ENCODE peak calls at places on chromosomes 7 and 10, in eight cellular contexts. One of them, this sample, is unnamed.

GRCh38 chr10:95788830-95789229 is 32.9 kb downstream of the ENTPD1 start:
- DNase-seq in spleen: no peak
- DNase-seq in HT1080: no peak
- DNase-seq in brain pericyte: peak
- DNase-seq in gastrocnemius medialis: no peak
- DNase-seq in thoracic aorta: no peak
- DNase-seq in transverse colon: no peak
- DNase-seq in HFF-Myc: no peak
- DNase-seq in this sample: no peak

GRCh38 chr7:372546-372938 is 82.6 kb downstream of the FOXL3 start:
- DNase-seq in HFF-Myc: no peak
- DNase-seq in HT1080: no peak
- DNase-seq in gastrocnemius medialis: no peak
- DNase-seq in spleen: peak
- DNase-seq in transverse colon: no peak
- DNase-seq in brain pericyte: no peak
- DNase-seq in thoracic aorta: no peak
- DNase-seq in this sample: no peak

GRCh38 chr10:35705671-35706070 is 63.6 kb upstream of the FZD8 start:
- DNase-seq in spleen: no peak
- DNase-seq in thoracic aorta: no peak
- DNase-seq in transverse colon: no peak
- DNase-seq in HT1080: no peak
- DNase-seq in HFF-Myc: no peak
- DNase-seq in gastrocnemius medialis: no peak
- DNase-seq in brain pericyte: no peak
- DNase-seq in this sample: no peak

GRCh38 chr7:27249724-27250636 is 7.4 kb downstream of the EVX1 start:
- DNase-seq in thoracic aorta: no peak
- DNase-seq in HFF-Myc: no peak
- DNase-seq in gastrocnemius medialis: no peak
- DNase-seq in transverse colon: no peak
- DNase-seq in brain pericyte: no peak
- DNase-seq in HT1080: no peak
- DNase-seq in spleen: no peak
- DNase-seq in this sample: no peak

GRCh38 chr10:33103980-33104379 is 145.9 kb upstream of the ITGB1 start:
- DNase-seq in transverse colon: no peak
- DNase-seq in gastrocnemius medialis: no peak
- DNase-seq in HT1080: no peak
- DNase-seq in thoracic aorta: no peak
- DNase-seq in spleen: no peak
- DNase-seq in HFF-Myc: no peak
- DNase-seq in brain pericyte: no peak
- DNase-seq in this sample: no peak

GRCh38 chr10:98636921-98637329 is 190.2 kb upstream of the HPS1 start:
- DNase-seq in spleen: no peak
- DNase-seq in brain pericyte: no peak
- DNase-seq in gastrocnemius medialis: no peak
- DNase-seq in HT1080: peak
- DNase-seq in thoracic aorta: no peak
- DNase-seq in HFF-Myc: no peak
- DNase-seq in transverse colon: no peak
- DNase-seq in this sample: no peak

GRCh38 chr7:52017802-52018679 is 701.4 kb upstream of the COBL start:
- DNase-seq in gastrocnemius medialis: no peak
- DNase-seq in thoracic aorta: no peak
- DNase-seq in transverse colon: peak
- DNase-seq in brain pericyte: no peak
- DNase-seq in HT1080: peak
- DNase-seq in spleen: no peak
- DNase-seq in HFF-Myc: no peak
- DNase-seq in this sample: no peak

GRCh38 chr10:35890061-35890969 is 248.2 kb upstream of the FZD8 start:
- DNase-seq in HT1080: no peak
- DNase-seq in spleen: no peak
- DNase-seq in HFF-Myc: no peak
- DNase-seq in transverse colon: peak
- DNase-seq in thoracic aorta: no peak
- DNase-seq in brain pericyte: no peak
- DNase-seq in gastrocnemius medialis: no peak
- DNase-seq in this sample: no peak

GRCh38 chr7:100681491-100682227 is 8.1 kb downstream of the GNB2 start:
- DNase-seq in spleen: peak
- DNase-seq in transverse colon: peak
- DNase-seq in thoracic aorta: no peak
- DNase-seq in HFF-Myc: no peak
- DNase-seq in HT1080: no peak
- DNase-seq in gastrocnemius medialis: no peak
- DNase-seq in brain pericyte: no peak
- DNase-seq in this sample: no peak

GRCh38 chr7:106305732-106306131 is 20.9 kb upstream of the NAMPT start:
- DNase-seq in brain pericyte: no peak
- DNase-seq in spleen: no peak
- DNase-seq in transverse colon: no peak
- DNase-seq in HT1080: no peak
- DNase-seq in gastrocnemius medialis: no peak
- DNase-seq in thoracic aorta: no peak
- DNase-seq in HFF-Myc: no peak
- DNase-seq in this sample: no peak

GRCh38 chr7:22582860-22583640 is 83.1 kb upstream of the STEAP1B start:
- DNase-seq in gastrocnemius medialis: no peak
- DNase-seq in thoracic aorta: no peak
- DNase-seq in brain pericyte: no peak
- DNase-seq in transverse colon: no peak
- DNase-seq in spleen: no peak
- DNase-seq in HFF-Myc: peak
- DNase-seq in HT1080: peak
- DNase-seq in this sample: no peak

GRCh38 chr7:116802784-116803183 is 59.6 kb upstream of the CAPZA2 start:
- DNase-seq in transverse colon: peak
- DNase-seq in brain pericyte: no peak
- DNase-seq in spleen: no peak
- DNase-seq in HFF-Myc: peak
- DNase-seq in HT1080: peak
- DNase-seq in thoracic aorta: no peak
- DNase-seq in gastrocnemius medialis: peak
- DNase-seq in this sample: no peak

GRCh38 chr10:106680061-106680460 is 484.4 kb downstream of the SORCS1 start:
- DNase-seq in brain pericyte: no peak
- DNase-seq in thoracic aorta: no peak
- DNase-seq in HT1080: peak
- DNase-seq in spleen: no peak
- DNase-seq in transverse colon: no peak
- DNase-seq in gastrocnemius medialis: no peak
- DNase-seq in HFF-Myc: no peak
- DNase-seq in this sample: no peak

GRCh38 chr7:40851001-40851400 is 716.2 kb downstream of the SUGCT start:
- DNase-seq in brain pericyte: no peak
- DNase-seq in thoracic aorta: no peak
- DNase-seq in spleen: no peak
- DNase-seq in gastrocnemius medialis: no peak
- DNase-seq in HT1080: no peak
- DNase-seq in HFF-Myc: no peak
- DNase-seq in transverse colon: no peak
- DNase-seq in this sample: no peak

GRCh38 chr7:22150221-22150620 is 204.5 kb upstream of the CDCA7L start:
- DNase-seq in brain pericyte: no peak
- DNase-seq in transverse colon: no peak
- DNase-seq in HFF-Myc: no peak
- DNase-seq in spleen: no peak
- DNase-seq in thoracic aorta: no peak
- DNase-seq in gastrocnemius medialis: no peak
- DNase-seq in HT1080: peak
- DNase-seq in this sample: no peak

GRCh38 chr10:15744217-15744865 is 24.6 kb upstream of the ITGA8 start:
- DNase-seq in spleen: no peak
- DNase-seq in brain pericyte: no peak
- DNase-seq in HT1080: peak
- DNase-seq in transverse colon: peak
- DNase-seq in HFF-Myc: peak
- DNase-seq in thoracic aorta: no peak
- DNase-seq in gastrocnemius medialis: no peak
- DNase-seq in this sample: no peak

GRCh38 chr7:23105086-23105643 is 420 bp upstream of the KLHL7 start:
- DNase-seq in spleen: no peak
- DNase-seq in HT1080: no peak
- DNase-seq in brain pericyte: no peak
- DNase-seq in thoracic aorta: no peak
- DNase-seq in HFF-Myc: no peak
- DNase-seq in gastrocnemius medialis: no peak
- DNase-seq in transverse colon: no peak
- DNase-seq in this sample: no peak

GRCh38 chr10:44437837-44438752 is 53.2 kb upstream of the CXCL12 start:
- DNase-seq in transverse colon: peak
- DNase-seq in brain pericyte: peak
- DNase-seq in HFF-Myc: no peak
- DNase-seq in spleen: no peak
- DNase-seq in gastrocnemius medialis: no peak
- DNase-seq in thoracic aorta: no peak
- DNase-seq in HT1080: no peak
- DNase-seq in this sample: no peak

GRCh38 chr7:36535866-36536664 is 146.4 kb downstream of the ANLN start:
- DNase-seq in HT1080: peak
- DNase-seq in HFF-Myc: no peak
- DNase-seq in gastrocnemius medialis: no peak
- DNase-seq in spleen: no peak
- DNase-seq in transverse colon: no peak
- DNase-seq in brain pericyte: no peak
- DNase-seq in thoracic aorta: no peak
- DNase-seq in this sample: no peak

GRCh38 chr7:38542156-38542555 is 89.0 kb downstream of the AMPH start:
- DNase-seq in HFF-Myc: peak
- DNase-seq in transverse colon: no peak
- DNase-seq in HT1080: peak
- DNase-seq in gastrocnemius medialis: no peak
- DNase-seq in thoracic aorta: no peak
- DNase-seq in brain pericyte: no peak
- DNase-seq in spleen: no peak
- DNase-seq in this sample: no peak

GRCh38 chr10:34139559-34139958 is 675.5 kb downstream of the PARD3 start:
- DNase-seq in transverse colon: no peak
- DNase-seq in spleen: no peak
- DNase-seq in HFF-Myc: no peak
- DNase-seq in brain pericyte: no peak
- DNase-seq in HT1080: peak
- DNase-seq in gastrocnemius medialis: no peak
- DNase-seq in thoracic aorta: no peak
- DNase-seq in this sample: no peak

GRCh38 chr7:44762300-44762699 is 13.7 kb downstream of the ZMIZ2 start:
- DNase-seq in transverse colon: no peak
- DNase-seq in HT1080: no peak
- DNase-seq in gastrocnemius medialis: no peak
- DNase-seq in brain pericyte: no peak
- DNase-seq in spleen: no peak
- DNase-seq in HFF-Myc: no peak
- DNase-seq in thoracic aorta: no peak
- DNase-seq in this sample: no peak

GRCh38 chr7:105438847-105439173 is 50.1 kb upstream of the SRPK2 start:
- DNase-seq in gastrocnemius medialis: no peak
- DNase-seq in transverse colon: no peak
- DNase-seq in HFF-Myc: no peak
- DNase-seq in HT1080: no peak
- DNase-seq in thoracic aorta: no peak
- DNase-seq in spleen: no peak
- DNase-seq in brain pericyte: no peak
- DNase-seq in this sample: no peak

GRCh38 chr10:111525696-111526095 is 448.9 kb downstream of the ADRA2A start:
- DNase-seq in spleen: no peak
- DNase-seq in HT1080: no peak
- DNase-seq in gastrocnemius medialis: no peak
- DNase-seq in transverse colon: no peak
- DNase-seq in HFF-Myc: no peak
- DNase-seq in thoracic aorta: no peak
- DNase-seq in brain pericyte: no peak
- DNase-seq in this sample: no peak

GRCh38 chr10:74175510-74176379 is 24.7 kb downstream of the ADK start:
- DNase-seq in gastrocnemius medialis: no peak
- DNase-seq in transverse colon: no peak
- DNase-seq in HFF-Myc: no peak
- DNase-seq in brain pericyte: no peak
- DNase-seq in HT1080: no peak
- DNase-seq in thoracic aorta: no peak
- DNase-seq in spleen: no peak
- DNase-seq in this sample: no peak